ENCODE peak calls at places on chromosomes 11 and 22, in nine cellular contexts. X is H1, C is Peyer's patch, T is psoas muscle, J is heart right ventricle, Z is K562, D is adrenal gland, V is cardiac muscle cell, O is body of pancreas. G is an unnamed sample.

GRCh38 chr11:69321877-69322350 is 28.0 kb downstream of the MYEOV start:
- DNase-seq in X (no peak), C (peak; percentile 2), T (no peak), J (no peak), Z (no peak), D (no peak), V (no peak), O (no peak), G (no peak)

GRCh38 chr11:66688561-66689534 is 11.2 kb upstream of the RBM4B start:
- DNase-seq in X (no peak), C (no peak), T (no peak), J (no peak), Z (no peak), D (no peak), V (no peak), O (no peak), G (no peak)

GRCh38 chr11:132114185-132114584 is 743.8 kb downstream of the NTM start:
- DNase-seq in X (no peak), C (no peak), T (no peak), J (peak; percentile 21), Z (no peak), D (peak; percentile 45), V (peak; percentile 72), O (no peak), G (peak; percentile 46)

GRCh38 chr22:31206896-31207687 is 5.0 kb upstream of the LIMK2 start:
- DNase-seq in X (no peak), C (peak; percentile 57), T (peak; percentile 79), J (peak; percentile 21), Z (no peak), D (no peak), V (no peak), O (peak; percentile 51), G (no peak)

GRCh38 chr11:46554205-46555162 is 39.3 kb downstream of the AMBRA1 start:
- DNase-seq in X (no peak), C (no peak), T (no peak), J (no peak), Z (no peak), D (no peak), V (no peak), O (no peak), G (no peak)

GRCh38 chr11:19510468-19510867 is 202.2 kb upstream of the NAV2 start:
- DNase-seq in X (no peak), C (no peak), T (no peak), J (no peak), Z (no peak), D (no peak), V (no peak), O (no peak), G (no peak)

GRCh38 chr11:118109231-118109630 is 22.5 kb upstream of the SMIM35 start:
- DNase-seq in X (no peak), C (no peak), T (peak; percentile 65), J (peak; percentile 43), Z (no peak), D (no peak), V (no peak), O (no peak), G (no peak)

GRCh38 chr11:13238879-13239514 is 38.6 kb upstream of the BMAL1 start:
- DNase-seq in X (no peak), C (no peak), T (peak; percentile 52), J (peak; percentile 31), Z (peak; percentile 39), D (peak; percentile 71), V (peak; percentile 78), O (peak; percentile 56), G (peak; percentile 35)

GRCh38 chr22:21684492-21685163 is 18.8 kb downstream of the PPIL2 start:
- DNase-seq in X (no peak), C (no peak), T (no peak), J (no peak), Z (no peak), D (no peak), V (no peak), O (no peak), G (no peak)

GRCh38 chr22:40187389-40187788 is 9.7 kb downstream of the TNRC6B start:
- DNase-seq in X (no peak), C (no peak), T (no peak), J (no peak), Z (peak; percentile 36), D (no peak), V (no peak), O (no peak), G (no peak)

GRCh38 chr11:69899957-69900821 is 81.0 kb upstream of the FGF3 start:
- DNase-seq in X (no peak), C (peak; percentile 61), T (peak; percentile 68), J (no peak), Z (peak; percentile 34), D (peak; percentile 89), V (no peak), O (peak; percentile 62), G (peak; percentile 88)

GRCh38 chr11:111627591-111627990 is 25.3 kb downstream of the SIK2 start:
- DNase-seq in X (no peak), C (no peak), T (no peak), J (no peak), Z (no peak), D (no peak), V (no peak), O (no peak), G (no peak)

GRCh38 chr11:75615709-75616108 is 53.1 kb downstream of the MAP6 start:
- DNase-seq in X (no peak), C (no peak), T (no peak), J (no peak), Z (no peak), D (no peak), V (peak; percentile 48), O (no peak), G (no peak)

GRCh38 chr11:870127-870413 is 27.4 kb downstream of the TSPAN4 start:
- DNase-seq in X (no peak), C (no peak), T (no peak), J (no peak), Z (no peak), D (no peak), V (no peak), O (no peak), G (no peak)
- TF ChIP-seq CTCF in X (peak; percentile 31), C (no peak), T (no peak), J (no peak), Z (no peak), D (no peak), V (peak; percentile 17), O (no peak), G (peak; percentile 9)

GRCh38 chr11:122085264-122085663 is 30.8 kb downstream of the BLID start:
- DNase-seq in X (no peak), C (no peak), T (no peak), J (no peak), Z (no peak), D (no peak), V (no peak), O (no peak), G (no peak)

GRCh38 chr11:122081073-122081472 is 34.9 kb downstream of the BLID start:
- DNase-seq in X (no peak), C (no peak), T (no peak), J (no peak), Z (no peak), D (no peak), V (no peak), O (no peak), G (no peak)

GRCh38 chr11:122082203-122082602 is 33.8 kb downstream of the BLID start:
- DNase-seq in X (no peak), C (no peak), T (no peak), J (no peak), Z (no peak), D (no peak), V (no peak), O (no peak), G (no peak)

GRCh38 chr11:122089111-122089510 is 26.9 kb downstream of the BLID start:
- DNase-seq in X (no peak), C (no peak), T (no peak), J (no peak), Z (no peak), D (no peak), V (no peak), O (no peak), G (no peak)

DNA sequence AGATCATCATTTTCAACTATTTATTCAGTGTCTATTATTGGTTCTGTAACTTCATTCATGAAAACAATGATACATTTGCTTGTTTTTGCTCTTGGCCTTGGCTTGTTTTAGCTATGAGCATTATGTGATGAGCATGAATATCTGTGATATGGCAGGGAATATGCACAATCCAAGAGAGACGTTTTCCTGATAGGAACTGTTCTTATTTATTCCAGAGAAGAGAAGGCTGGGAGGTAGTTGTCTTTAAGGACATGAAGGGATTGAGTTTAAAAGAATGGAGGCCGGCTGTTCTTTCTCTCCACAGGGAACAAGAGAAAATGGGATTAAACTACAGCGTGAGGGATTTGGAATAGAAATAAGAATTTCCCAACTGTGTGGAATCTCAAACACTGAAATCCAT is 30.3 kb downstream of the BLID start:
- DNase-seq in X (no peak), C (no peak), T (no peak), J (no peak), Z (no peak), D (no peak), V (no peak), O (no peak), G (no peak)
- H3K27ac ChIP-seq in X (no peak overlapping the region), C (no peak overlapping the region), T (no peak overlapping the region), J (peak overlapping the region; percentile 51), Z (no peak overlapping the region), D (no peak overlapping the region), V (peak overlapping the region; percentile 4), O (no peak overlapping the region), G (no peak overlapping the region)

DNA sequence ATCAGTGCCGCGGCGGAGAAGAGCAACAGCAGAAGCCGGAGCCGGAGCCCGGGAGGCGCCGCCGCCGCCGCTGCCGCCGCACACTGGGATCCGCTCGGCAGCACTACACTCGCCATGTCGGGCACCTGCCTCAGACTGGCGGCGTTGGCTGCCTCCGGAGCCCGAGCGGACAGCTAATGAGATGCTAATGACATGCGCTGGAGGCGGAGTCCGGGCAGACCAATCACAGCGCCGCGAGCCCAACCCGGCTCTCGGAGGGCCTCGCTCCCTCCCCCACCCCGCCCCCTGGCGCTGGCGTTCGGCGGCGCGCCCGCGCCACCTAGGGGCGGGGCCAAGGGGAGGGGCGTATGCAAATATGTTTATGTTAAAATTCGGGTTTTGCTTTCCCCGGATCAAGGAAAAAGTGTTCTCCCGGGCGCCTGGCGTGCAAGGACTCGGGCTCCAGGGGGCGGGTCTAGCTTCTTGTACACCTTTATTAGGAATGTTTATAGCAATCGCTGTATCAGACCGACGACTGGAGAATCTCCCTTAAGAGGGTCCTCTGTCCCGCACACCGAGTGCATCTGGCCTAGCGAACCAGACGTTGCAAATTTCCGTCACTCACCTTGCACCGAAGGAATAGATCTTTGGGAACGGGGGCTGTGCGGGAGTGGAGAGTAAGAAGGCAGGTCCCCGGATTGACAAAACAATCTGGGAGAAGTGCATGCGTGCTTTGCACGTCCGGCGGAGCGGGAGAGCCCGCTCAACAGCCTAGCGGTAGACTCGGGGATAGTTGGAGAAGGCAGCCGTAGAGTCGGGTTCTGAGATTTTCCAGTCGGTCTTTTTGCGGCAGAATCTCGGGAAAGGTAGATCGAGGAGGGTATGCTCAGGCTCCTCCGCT is at the start of gene CADM1:
- DNase-seq in X (peak; percentile 93), C (peak; percentile 91), T (peak; percentile 96), J (peak; percentile 92), Z (peak; percentile 82), D (peak; percentile 98), V (peak; percentile 98), O (peak; percentile 96), G (peak; percentile 96)
- TF ChIP-seq CTCF in X (peak; percentile 58), C (peak; percentile 80), T (peak; percentile 57), J (peak; percentile 78), Z (peak; percentile 30), D (peak; percentile 67), V (peak; percentile 54), O (peak; percentile 52), G (peak; percentile 73)

DNA sequence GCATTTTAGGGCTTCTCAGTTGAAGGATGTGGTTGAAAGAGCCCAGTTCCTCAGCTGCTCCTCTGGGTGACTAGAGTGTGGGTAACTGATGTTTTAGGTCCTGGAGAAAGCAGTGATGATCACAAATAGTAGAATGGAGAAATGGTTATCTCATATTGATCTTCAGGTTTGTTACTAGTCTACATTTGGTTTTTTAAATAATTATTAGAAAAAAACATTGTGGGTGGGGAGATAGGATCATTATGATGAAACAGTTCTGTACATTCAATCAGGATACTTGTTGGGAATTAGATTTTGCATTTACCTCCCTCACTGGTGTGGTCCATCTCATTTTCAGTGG is 24.9 kb downstream of the SREBF2 start:
- DNase-seq in X (no peak), C (no peak), T (no peak), J (no peak), Z (no peak), D (no peak), V (no peak), O (no peak), G (no peak)
- H3K27ac ChIP-seq in X (no peak overlapping the region), C (peak overlapping the region; percentile 33), T (no peak overlapping the region), J (no peak overlapping the region), Z (no peak overlapping the region), D (peak overlapping the region; percentile 62), V (peak overlapping the region; percentile 40), O (no peak overlapping the region), G (no peak overlapping the region)

G was measured in right lobe of liver.